ENCODE peak calls at places on chromosome 10, in five cellular contexts. X is PC-3; F is HFF-Myc; C is CD8-positive, alpha-beta T cell; Z is progenitor cell of endocrine pancreas. W is an unnamed sample.

GRCh38 chr10:113097046-113097415 is 147.0 kb downstream of the TCF7L2 start:
- DNase-seq in F (no peak), Z (no peak), C (no peak), X (no peak), W (no peak)

GRCh38 chr10:52818019-52818418 is 45.4 kb upstream of the MBL2 start:
- DNase-seq in X (peak; percentile 100), F (peak; percentile 31), C (no peak), Z (no peak), W (no peak)

GRCh38 chr10:21273400-21273968 is 252.0 kb downstream of the SKIDA1 start:
- DNase-seq in C (no peak), X (peak; percentile 38), F (no peak), Z (no peak), W (no peak)

GRCh38 chr10:30215631-30216030 is 133.4 kb downstream of the MTPAP start:
- DNase-seq in X (no peak), Z (no peak), F (no peak), C (no peak), W (no peak)

GRCh38 chr10:92839191-92840085 is 8.9 kb upstream of the EXOC6 start:
- DNase-seq in X (no peak), Z (no peak), F (peak; percentile 84), C (peak; percentile 14), W (peak; percentile 60)

GRCh38 chr10:4074559-4075407 is 289.8 kb upstream of the KLF6 start:
- DNase-seq in C (no peak), Z (no peak), F (no peak), X (no peak), W (no peak)

GRCh38 chr10:44988957-44989620 is 10.5 kb upstream of the DEPP1 start:
- DNase-seq in C (no peak), X (no peak), F (no peak), Z (no peak), W (no peak)

GRCh38 chr10:16384064-16384463 is 52.7 kb upstream of the PTER start:
- DNase-seq in C (no peak), X (no peak), F (no peak), Z (no peak), W (no peak)

GRCh38 chr10:77524300-77524711 is 113.3 kb downstream of the KCNMA1 start:
- DNase-seq in Z (no peak), C (no peak), X (no peak), F (no peak), W (no peak)

GRCh38 chr10:69965086-69965485 is 87.6 kb upstream of the MACROH2A2 start:
- DNase-seq in X (no peak), F (no peak), C (no peak), Z (no peak), W (no peak)

GRCh38 chr10:79275431-79275851 is 71.8 kb upstream of the PPIF start:
- DNase-seq in C (no peak), F (no peak), Z (no peak), X (no peak), W (no peak)

DNA sequence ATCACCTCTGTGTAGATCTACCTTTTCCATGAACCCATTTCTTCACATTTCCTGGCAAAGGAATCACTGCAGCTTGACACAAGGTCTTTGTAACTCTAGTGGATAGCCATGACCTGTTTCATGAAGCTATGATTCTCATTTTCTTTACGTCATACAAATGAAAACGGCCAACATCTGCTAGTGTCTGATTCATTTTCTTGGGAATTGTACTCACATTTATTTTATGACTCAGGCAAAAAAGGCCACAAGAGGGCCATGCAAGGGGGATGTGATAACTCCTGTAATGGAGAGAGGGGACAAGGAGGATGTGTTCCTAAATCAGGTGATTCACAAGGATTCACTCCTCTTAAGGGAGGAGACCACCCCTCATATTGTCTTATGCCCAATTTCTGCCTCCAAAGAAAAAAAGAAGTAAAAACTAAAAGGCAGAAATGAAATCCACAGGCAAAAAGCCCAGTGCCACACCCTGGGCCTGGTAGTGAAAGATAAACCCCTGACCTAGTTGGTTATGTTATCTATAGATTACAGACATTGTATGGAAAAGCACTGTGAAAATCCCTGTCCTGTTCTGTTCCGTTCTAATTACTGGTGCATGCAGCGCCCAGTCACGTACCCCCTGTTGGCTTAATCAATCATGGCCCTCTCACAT is 249.9 kb downstream of the IPMK start:
- DNase-seq in C (no peak), Z (no peak), X (peak; percentile 89), F (peak; percentile 71), W (no peak)
- TF ChIP-seq CTCF in C (no peak), Z (no peak), X (peak; percentile 56), F (peak; percentile 29), W (no peak)

GRCh38 chr10:104643023-104643663 is 2.1 kb downstream of the SORCS3 start:
- DNase-seq in X (no peak), F (no peak), Z (no peak), C (no peak), W (no peak)

GRCh38 chr10:104642001-104642270 is 846 bp downstream of the SORCS3 start:
- DNase-seq in F (no peak), C (no peak), Z (no peak), X (no peak), W (peak; percentile 15)

GRCh38 chr10:104640339-104641149 is 546 bp upstream of the SORCS3 start:
- DNase-seq in F (no peak), X (no peak), Z (no peak), C (no peak), W (peak; percentile 20)

GRCh38 chr10:104641150-104642000 is at the start of gene SORCS3:
- DNase-seq in Z (no peak), X (no peak), C (no peak), F (no peak), W (peak; percentile 28)

DNA sequence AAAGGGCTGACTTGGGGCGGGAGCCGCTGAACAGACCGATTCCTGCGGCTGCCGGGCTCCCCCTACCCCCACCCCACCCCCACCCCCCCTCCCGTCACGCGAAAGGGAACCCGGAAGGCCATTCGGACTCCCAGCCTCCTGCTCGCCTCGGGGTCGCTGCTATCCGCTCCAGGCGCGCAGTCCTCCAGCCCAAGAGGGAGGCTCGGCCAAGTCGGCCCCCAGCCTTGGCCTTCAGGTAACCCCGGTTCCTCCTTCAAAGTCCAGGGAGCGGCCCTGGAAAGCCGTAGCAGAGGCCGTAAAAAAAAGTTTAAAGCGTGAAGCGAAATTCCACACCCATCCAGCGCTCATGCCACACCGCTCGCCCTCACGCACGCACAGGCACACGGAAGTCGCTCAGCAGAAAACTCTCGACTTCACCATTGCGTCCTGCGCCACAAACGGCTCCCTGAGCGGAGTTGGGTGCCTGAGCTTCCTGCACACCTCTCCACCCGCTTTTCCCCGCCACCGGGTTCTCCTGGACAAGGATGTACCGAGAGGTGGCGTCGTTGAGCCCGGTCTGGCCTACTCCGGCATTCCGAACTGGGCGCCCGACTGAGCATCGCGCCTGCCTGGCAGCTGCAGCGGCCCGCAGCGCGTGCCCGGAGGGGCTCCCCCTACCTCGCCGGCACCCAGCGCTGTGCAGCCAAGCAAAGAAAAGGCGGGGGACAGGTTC is 1.4 kb downstream of the SORCS3 start:
- DNase-seq in C (no peak), F (no peak), Z (peak; percentile 78), X (no peak), W (peak; percentile 81)
- TF ChIP-seq CTCF in C (no peak), F (peak; percentile 52), Z (peak; percentile 66), X (no peak), W (peak; percentile 73)

GRCh38 chr10:62804384-62805138 is at the start of gene ADO:
- DNase-seq in X (peak; percentile 97), Z (peak; percentile 62), C (peak; percentile 66), F (peak; percentile 56), W (peak; percentile 76)

GRCh38 chr10:62806246-62806645 is 1.7 kb downstream of the ADO start:
- DNase-seq in Z (no peak), F (no peak), C (no peak), X (peak; percentile 62), W (no peak)

GRCh38 chr10:62805139-62806092 is 896 bp downstream of the ADO start:
- DNase-seq in C (no peak), F (no peak), Z (peak; percentile 28), X (peak; percentile 84), W (peak; percentile 36)

GRCh38 chr10:62803993-62804383 is 532 bp upstream of the ADO start:
- DNase-seq in F (no peak), Z (no peak), C (no peak), X (no peak), W (no peak)
- TF ChIP-seq CTCF in F (no peak), Z (no peak), C (no peak), X (peak; percentile 23), W (no peak)

GRCh38 chr10:10626734-10627133 is 390.9 kb upstream of the CELF2 start:
- DNase-seq in F (no peak), C (no peak), X (no peak), Z (no peak), W (no peak)
- TF ChIP-seq CTCF in F (no peak), C (no peak), X (no peak), Z (no peak), W (no peak)

GRCh38 chr10:86211691-86212390 is 154.8 kb downstream of the GRID1 start:
- DNase-seq in Z (no peak), C (no peak), X (no peak), F (no peak), W (no peak)
- TF ChIP-seq CTCF in Z (no peak), C (no peak), X (no peak), F (no peak), W (no peak)

GRCh38 chr10:72087392-72087968 is 871 bp downstream of the SPOCK2 start:
- DNase-seq in F (no peak), C (peak; percentile 54), X (no peak), Z (no peak), W (no peak)
- TF ChIP-seq CTCF in F (no peak), C (no peak), X (no peak), Z (no peak), W (no peak)

DNA sequence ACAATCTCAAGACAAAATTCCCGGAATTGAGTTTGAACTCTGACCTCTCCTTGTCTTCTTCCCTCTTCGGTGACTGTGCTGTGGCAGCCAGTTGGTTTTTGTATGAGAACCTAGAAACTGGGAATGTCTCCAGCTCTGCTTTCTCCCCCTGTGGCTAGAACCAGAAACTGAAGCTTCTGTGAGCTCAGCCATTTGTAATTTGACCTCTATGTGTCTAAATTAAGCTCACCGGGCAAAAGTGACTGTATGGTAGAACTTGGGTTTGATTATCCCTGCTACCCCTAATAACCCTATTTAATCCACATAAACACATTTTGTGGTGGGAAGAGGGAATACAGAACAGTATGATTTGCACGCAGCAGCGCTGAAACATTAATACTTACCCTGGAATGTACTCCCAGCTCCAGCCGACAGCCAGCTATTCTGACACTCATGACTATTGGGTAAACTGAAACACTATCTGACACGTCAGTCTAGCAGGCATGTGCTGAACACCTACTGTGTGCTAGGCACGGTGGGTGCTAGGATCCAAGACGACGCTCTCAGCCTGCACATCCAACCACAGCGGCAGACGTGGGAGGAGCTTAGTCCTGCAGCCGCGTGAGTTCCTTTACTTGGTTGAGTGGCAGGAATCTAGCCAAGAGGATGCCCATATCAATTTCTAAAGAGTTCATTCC is 324.8 kb downstream of the SFMBT2 start:
- DNase-seq in Z (no peak), C (no peak), F (no peak), X (no peak), W (no peak)
- TF ChIP-seq CTCF in Z (peak; percentile 19), C (no peak), F (no peak), X (no peak), W (no peak)

GRCh38 chr10:124670849-124671248 is 73.3 kb downstream of the FAM53B start:
- DNase-seq in C (no peak), Z (no peak), F (no peak), X (no peak), W (no peak)

GRCh38 chr10:124669824-124670654 is 74.1 kb downstream of the FAM53B start:
- DNase-seq in C (no peak), Z (no peak), X (no peak), F (no peak), W (no peak)

GRCh38 chr10:124669141-124669823 is 74.9 kb downstream of the FAM53B start:
- DNase-seq in X (no peak), Z (no peak), C (no peak), F (no peak), W (no peak)

GRCh38 chr10:124672181-124672638 is 72.0 kb downstream of the FAM53B start:
- DNase-seq in F (no peak), Z (no peak), C (no peak), X (no peak), W (no peak)

GRCh38 chr10:124671486-124672075 is 72.6 kb downstream of the FAM53B start:
- DNase-seq in F (no peak), Z (no peak), X (peak; percentile 3), C (no peak), W (no peak)
- TF ChIP-seq CTCF in F (no peak), Z (peak; percentile 33), X (no peak), C (no peak), W (peak; percentile 40)